ENCODE peak calls at places on chromosomes 16 and 17, in four cellular contexts. G is astrocyte of the cerebellum, X is AG10803, J is PC-9. L is an unnamed sample.

GRCh38 chr17:74532115-74532514 is 840 bp upstream of the CD300LB start:
- DNase-seq in X (no peak), J (no peak), G (no peak), L (no peak)

GRCh38 chr17:76408037-76408849 is 23.8 kb downstream of the SPHK1 start:
- DNase-seq in J (no peak), X (no peak), G (no peak), L (no peak)

GRCh38 chr16:71626018-71626857 is at the start of gene MARVELD3:
- DNase-seq in G (no peak), X (no peak), J (peak; percentile 77), L (no peak)

GRCh38 chr17:43740541-43740940 is 18.1 kb downstream of the SOST start:
- DNase-seq in G (no peak), X (peak; percentile 70), J (no peak), L (no peak)

GRCh38 chr17:57011482-57012015 is 33.6 kb downstream of the SCPEP1 start:
- DNase-seq in G (no peak), X (no peak), J (no peak), L (no peak)

GRCh38 chr16:14310519-14310991 is 239.4 kb downstream of the MRTFB start:
- DNase-seq in J (peak; percentile 52), X (peak; percentile 68), G (no peak), L (no peak)

GRCh38 chr16:29306953-29307597 is 99.4 kb downstream of the NPIPB11 start:
- DNase-seq in J (no peak), X (no peak), G (no peak), L (no peak)

GRCh38 chr17:75345514-75346167 is 56.4 kb upstream of the SLC25A19 start:
- DNase-seq in G (no peak), X (no peak), J (no peak), L (no peak)

GRCh38 chr16:82192665-82193064 is 22.6 kb upstream of the MPHOSPH6 start:
- DNase-seq in G (no peak), X (peak; percentile 64), J (no peak), L (peak; percentile 14)

GRCh38 chr17:69672924-69673323 is 258.4 kb downstream of the MAP2K6 start:
- DNase-seq in G (peak; percentile 36), X (peak; percentile 73), J (peak; percentile 60), L (no peak)

GRCh38 chr16:68400924-68401460 is 47.3 kb downstream of the SMPD3 start:
- DNase-seq in X (no peak), G (no peak), J (no peak), L (no peak)

GRCh38 chr16:72241930-72242329 is 70.0 kb upstream of the PMFBP1 start:
- DNase-seq in G (peak; percentile 31), J (no peak), X (peak; percentile 54), L (peak; percentile 46)

GRCh38 chr16:56019274-56019673 is 144.1 kb upstream of the CES5A start:
- DNase-seq in J (no peak), G (no peak), X (no peak), L (no peak)

GRCh38 chr17:67053438-67054000 is 9.2 kb downstream of the CACNG1 start:
- DNase-seq in J (no peak), X (no peak), G (no peak), L (no peak)

GRCh38 chr17:82392209-82392920 is 20.8 kb downstream of the UTS2R start:
- DNase-seq in J (no peak), G (no peak), X (no peak), L (no peak)

GRCh38 chr17:71878271-71878670 is 242.5 kb upstream of the SOX9 start:
- DNase-seq in X (no peak), G (no peak), J (no peak), L (no peak)

GRCh38 chr16:49556252-49557069 is 182.9 kb downstream of the C16orf78 start:
- DNase-seq in G (peak; percentile 40), J (no peak), X (peak; percentile 7), L (no peak)

DNA sequence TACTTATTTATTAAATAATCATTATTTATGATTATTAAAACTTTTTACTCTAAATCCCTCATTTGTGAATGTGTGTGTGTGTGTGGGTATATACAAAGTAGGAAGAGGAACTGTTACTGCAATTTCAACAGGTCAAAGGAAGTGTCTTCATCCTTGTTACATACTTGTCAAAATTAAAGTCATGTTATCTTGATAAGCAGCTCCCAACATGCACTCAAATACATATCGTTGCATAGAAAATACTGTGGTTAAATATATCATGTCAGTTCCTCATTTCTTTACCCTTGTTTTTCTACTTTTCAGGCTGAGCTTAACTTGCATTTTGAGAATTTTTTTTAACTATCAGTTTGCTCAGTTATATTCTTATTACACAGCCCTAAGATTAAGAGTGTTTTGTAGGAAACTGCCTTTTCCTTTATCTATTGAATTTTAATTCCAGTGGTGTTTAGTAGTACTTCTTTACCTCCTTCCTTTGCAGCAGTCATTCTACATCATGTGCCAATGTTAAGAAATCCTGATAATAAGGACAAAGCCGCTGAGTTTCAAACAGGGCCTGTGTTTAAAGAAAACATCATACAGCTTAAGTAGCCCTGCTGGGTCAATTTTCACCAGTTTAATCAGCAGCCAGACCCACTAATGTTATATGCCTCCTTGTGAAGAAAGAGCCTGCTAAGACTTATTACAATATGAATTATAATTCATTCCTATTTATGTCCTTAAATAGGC is 7.2 kb downstream of the EFCAB5 start:
- DNase-seq in X (no peak), J (no peak), G (no peak), L (no peak)
- H3K4me3 ChIP-seq in X (no peak overlapping the region), J (no peak overlapping the region), G (no peak overlapping the region), L (no peak overlapping the region)

GRCh38 chr17:7712111-7712771 is 5.3 kb upstream of the DNAH2 start:
- DNase-seq in G (no peak), J (no peak), X (no peak), L (no peak)

GRCh38 chr17:7713782-7714181 is 3.8 kb upstream of the DNAH2 start:
- DNase-seq in J (no peak), G (no peak), X (no peak), L (no peak)

GRCh38 chr17:7709031-7709430 is 4.0 kb downstream of the EFNB3 start:
- DNase-seq in J (no peak), G (no peak), X (no peak), L (no peak)

GRCh38 chr17:7710341-7710740 is 5.3 kb downstream of the EFNB3 start:
- DNase-seq in X (no peak), J (no peak), G (no peak), L (no peak)

GRCh38 chr17:7711356-7711755 is 6.2 kb upstream of the DNAH2 start:
- DNase-seq in J (no peak), G (no peak), X (no peak), L (no peak)
- TF ChIP-seq CTCF in J (peak; percentile 13), G (no peak), X (peak; percentile 14), L (no peak)

GRCh38 chr17:81173761-81174160 is 7.7 kb upstream of the AATK start:
- DNase-seq in J (no peak), X (peak; percentile 70), G (no peak), L (peak; percentile 12)
- H3K4me3 ChIP-seq in J (no peak overlapping the region), X (no peak overlapping the region), G (no peak overlapping the region), L (no peak overlapping the region)

GRCh38 chr17:40290629-40291296 is 3.1 kb downstream of the CDC6 start:
- DNase-seq in G (peak; percentile 83), X (peak; percentile 95), J (peak; percentile 90), L (no peak)
- TF ChIP-seq CTCF in G (peak; percentile 70), X (peak; percentile 79), J (peak; percentile 75), L (peak; percentile 56)

GRCh38 chr17:78450696-78451344 is 72.4 kb downstream of the PGS1 start:
- DNase-seq in J (no peak), X (no peak), G (no peak), L (no peak)

GRCh38 chr17:78458739-78459335 is 80.4 kb downstream of the PGS1 start:
- DNase-seq in J (no peak), G (no peak), X (no peak), L (no peak)

GRCh38 chr17:78449983-78450382 is 71.5 kb downstream of the PGS1 start:
- DNase-seq in X (no peak), J (no peak), G (no peak), L (no peak)

GRCh38 chr17:78458091-78458490 is 79.6 kb downstream of the PGS1 start:
- DNase-seq in J (no peak), G (no peak), X (peak; percentile 6), L (no peak)

DNA sequence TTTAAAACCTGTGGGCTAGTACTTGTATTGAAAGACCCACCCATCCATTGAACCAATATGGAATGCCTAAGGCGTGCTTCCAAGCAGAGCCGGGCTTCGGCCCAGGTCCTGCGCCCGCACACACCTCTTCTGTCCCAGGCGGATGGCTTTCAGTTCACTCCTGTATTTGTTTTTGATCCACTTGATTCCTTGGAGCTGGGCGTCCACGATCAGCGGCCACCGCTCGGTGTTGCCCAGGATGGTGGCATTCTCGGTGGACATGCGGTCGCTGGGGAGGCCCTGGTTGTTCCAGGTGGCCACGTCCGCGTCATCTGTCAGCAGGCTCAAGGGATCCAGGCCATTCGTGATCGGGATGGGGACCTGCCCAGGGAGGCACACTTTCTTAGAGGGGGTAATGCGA is 75.9 kb downstream of the PGS1 start:
- DNase-seq in G (no peak), X (no peak), J (no peak), L (no peak)
- H3K4me3 ChIP-seq in G (no peak overlapping the region), X (no peak overlapping the region), J (no peak overlapping the region), L (no peak overlapping the region)

L was measured in HFF-Myc.